ENCODE peak calls at places on chromosome 5, in eight cellular contexts. One of them, this sample, is unnamed. For H3K4me1, the result is how much of the 10 kb centered on the place peaks cover.

GRCh38 chr5:12245429-12245828 is 341.2 kb upstream of the CTNND2 start:
- DNase-seq in sigmoid colon: no peak
- DNase-seq in A549: no peak
- DNase-seq in stomach: no peak
- DNase-seq in HepG2: no peak
- DNase-seq in SK-N-SH: no peak
- DNase-seq in tibial nerve: no peak
- DNase-seq in esophagus muscularis mucosa: no peak
- DNase-seq in this sample: no peak

GRCh38 chr5:54148062-54148461 is 162.3 kb downstream of the ARL15 start:
- DNase-seq in HepG2: no peak
- DNase-seq in A549: no peak
- DNase-seq in sigmoid colon: no peak
- DNase-seq in SK-N-SH: peak
- DNase-seq in esophagus muscularis mucosa: no peak
- DNase-seq in stomach: no peak
- DNase-seq in tibial nerve: no peak
- DNase-seq in this sample: no peak

GRCh38 chr5:34452170-34452828 is 203.8 kb upstream of the RAI14 start:
- DNase-seq in stomach: no peak
- DNase-seq in sigmoid colon: no peak
- DNase-seq in A549: no peak
- DNase-seq in esophagus muscularis mucosa: no peak
- DNase-seq in HepG2: no peak
- DNase-seq in tibial nerve: no peak
- DNase-seq in SK-N-SH: no peak
- DNase-seq in this sample: no peak

GRCh38 chr5:2756764-2757163 is 5.3 kb upstream of the IRX2 start:
- DNase-seq in esophagus muscularis mucosa: peak
- DNase-seq in SK-N-SH: no peak
- DNase-seq in sigmoid colon: no peak
- DNase-seq in stomach: no peak
- DNase-seq in tibial nerve: no peak
- DNase-seq in HepG2: no peak
- DNase-seq in A549: no peak
- DNase-seq in this sample: no peak

GRCh38 chr5:146052780-146053179 is 52.6 kb downstream of the PLAC8L1 start:
- DNase-seq in esophagus muscularis mucosa: no peak
- DNase-seq in SK-N-SH: no peak
- DNase-seq in sigmoid colon: no peak
- DNase-seq in tibial nerve: no peak
- DNase-seq in A549: no peak
- DNase-seq in HepG2: peak
- DNase-seq in stomach: no peak
- DNase-seq in this sample: no peak

GRCh38 chr5:120512068-120512467 is 48.0 kb downstream of the PRR16 start:
- DNase-seq in A549: no peak
- DNase-seq in HepG2: no peak
- DNase-seq in SK-N-SH: no peak
- DNase-seq in esophagus muscularis mucosa: no peak
- DNase-seq in tibial nerve: no peak
- DNase-seq in sigmoid colon: no peak
- DNase-seq in stomach: no peak
- DNase-seq in this sample: no peak

GRCh38 chr5:33641722-33642505 is 201.1 kb downstream of the TARS1 start:
- DNase-seq in tibial nerve: no peak
- DNase-seq in A549: no peak
- DNase-seq in HepG2: no peak
- DNase-seq in SK-N-SH: no peak
- DNase-seq in sigmoid colon: no peak
- DNase-seq in esophagus muscularis mucosa: no peak
- DNase-seq in stomach: no peak
- DNase-seq in this sample: no peak

GRCh38 chr5:135189024-135189423 is 155.0 kb upstream of the PITX1 start:
- DNase-seq in esophagus muscularis mucosa: peak
- DNase-seq in stomach: no peak
- DNase-seq in A549: no peak
- DNase-seq in SK-N-SH: no peak
- DNase-seq in sigmoid colon: no peak
- DNase-seq in tibial nerve: no peak
- DNase-seq in HepG2: no peak
- DNase-seq in this sample: no peak

GRCh38 chr5:68395844-68396523 is 180.4 kb downstream of the PIK3R1 start:
- DNase-seq in esophagus muscularis mucosa: no peak
- DNase-seq in SK-N-SH: no peak
- DNase-seq in A549: peak
- DNase-seq in sigmoid colon: no peak
- DNase-seq in HepG2: peak
- DNase-seq in tibial nerve: no peak
- DNase-seq in stomach: peak
- DNase-seq in this sample: no peak

GRCh38 chr5:43019293-43019614 is 20.9 kb downstream of the ANXA2R start:
- DNase-seq in tibial nerve: no peak
- DNase-seq in stomach: no peak
- DNase-seq in HepG2: no peak
- DNase-seq in A549: no peak
- DNase-seq in esophagus muscularis mucosa: no peak
- DNase-seq in sigmoid colon: no peak
- DNase-seq in SK-N-SH: no peak
- DNase-seq in this sample: no peak

GRCh38 chr5:15249152-15249551 is 250.8 kb upstream of the FBXL7 start:
- DNase-seq in HepG2: no peak
- DNase-seq in stomach: no peak
- DNase-seq in A549: no peak
- DNase-seq in sigmoid colon: no peak
- DNase-seq in esophagus muscularis mucosa: no peak
- DNase-seq in tibial nerve: no peak
- DNase-seq in SK-N-SH: no peak
- DNase-seq in this sample: no peak

GRCh38 chr5:44987026-44987425 is 178.3 kb downstream of the MRPS30 start:
- DNase-seq in stomach: no peak
- DNase-seq in tibial nerve: no peak
- DNase-seq in A549: no peak
- DNase-seq in sigmoid colon: no peak
- DNase-seq in HepG2: no peak
- DNase-seq in esophagus muscularis mucosa: no peak
- DNase-seq in SK-N-SH: no peak
- DNase-seq in this sample: no peak

GRCh38 chr5:7245401-7245800 is 150.5 kb upstream of the ADCY2 start:
- DNase-seq in esophagus muscularis mucosa: no peak
- DNase-seq in sigmoid colon: no peak
- DNase-seq in tibial nerve: no peak
- DNase-seq in SK-N-SH: no peak
- DNase-seq in A549: no peak
- DNase-seq in HepG2: no peak
- DNase-seq in stomach: no peak
- DNase-seq in this sample: no peak

GRCh38 chr5:114387433-114387832 is 25.6 kb downstream of the KCNN2 start:
- DNase-seq in SK-N-SH: no peak
- DNase-seq in sigmoid colon: no peak
- DNase-seq in esophagus muscularis mucosa: no peak
- DNase-seq in A549: no peak
- DNase-seq in stomach: no peak
- DNase-seq in tibial nerve: no peak
- DNase-seq in HepG2: no peak
- DNase-seq in this sample: no peak

DNA sequence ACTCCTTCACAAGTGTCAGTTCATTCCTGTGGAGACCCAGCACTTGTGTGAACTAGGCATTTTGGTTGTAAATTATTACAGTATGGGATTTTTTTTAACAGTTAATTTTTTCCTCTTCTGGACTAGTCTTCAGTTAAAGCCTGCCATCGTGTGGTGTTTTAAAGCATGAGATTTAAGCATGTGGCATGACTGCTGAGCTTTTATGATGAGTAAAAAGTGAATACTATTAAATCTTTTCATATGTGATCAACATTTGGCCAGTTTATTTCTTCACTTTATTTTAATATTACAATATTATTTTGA is 25.0 kb downstream of the LMNB1 start:
- DNase-seq in tibial nerve: no peak
- DNase-seq in SK-N-SH: peak
- DNase-seq in A549: peak
- DNase-seq in HepG2: peak
- DNase-seq in stomach: no peak
- DNase-seq in esophagus muscularis mucosa: no peak
- DNase-seq in sigmoid colon: no peak
- DNase-seq in this sample: no peak
- TF ChIP-seq CTCF in tibial nerve: no peak
- TF ChIP-seq CTCF in SK-N-SH: peak
- TF ChIP-seq CTCF in A549: peak
- TF ChIP-seq CTCF in HepG2: peak
- TF ChIP-seq CTCF in stomach: no peak
- TF ChIP-seq CTCF in esophagus muscularis mucosa: no peak
- TF ChIP-seq CTCF in sigmoid colon: no peak
- TF ChIP-seq CTCF in this sample: peak

GRCh38 chr5:78509145-78509865 is 139.3 kb downstream of the LHFPL2 start:
- DNase-seq in A549: no peak
- DNase-seq in SK-N-SH: no peak
- DNase-seq in sigmoid colon: no peak
- DNase-seq in HepG2: no peak
- DNase-seq in esophagus muscularis mucosa: no peak
- DNase-seq in stomach: no peak
- DNase-seq in tibial nerve: no peak
- DNase-seq in this sample: no peak
- H3K4me1 ChIP-seq in A549: under half
- H3K4me1 ChIP-seq in SK-N-SH: under half
- H3K4me1 ChIP-seq in sigmoid colon: half or more
- H3K4me1 ChIP-seq in HepG2: under half
- H3K4me1 ChIP-seq in esophagus muscularis mucosa: half or more
- H3K4me1 ChIP-seq in stomach: under half
- H3K4me1 ChIP-seq in tibial nerve: under half
- H3K4me1 ChIP-seq in this sample: under half

DNA sequence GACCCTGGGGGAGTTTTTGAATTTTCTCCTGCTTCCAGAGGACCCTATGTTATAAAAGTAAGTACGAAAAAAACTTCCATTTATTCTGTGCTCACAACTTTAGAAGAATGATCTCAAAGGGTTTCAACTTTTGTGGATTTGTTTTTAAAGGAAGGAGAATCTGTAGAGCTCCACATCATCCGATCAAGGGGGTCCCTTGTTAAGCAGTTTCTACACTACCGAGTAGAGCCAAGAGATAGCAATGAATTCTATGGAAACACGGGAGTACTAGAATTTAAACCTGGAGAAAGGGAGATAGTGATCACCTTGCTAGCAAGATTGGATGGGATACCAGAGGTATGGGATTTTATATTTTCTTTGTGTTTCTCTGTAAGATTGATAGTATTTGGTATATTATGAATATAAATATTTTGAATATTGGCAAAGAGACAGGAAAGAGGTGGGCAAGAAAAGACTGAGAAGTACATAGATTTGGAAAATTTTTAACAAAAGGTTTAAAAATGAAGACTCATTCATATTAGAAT is 84.2 kb downstream of the ADGRV1 start:
- DNase-seq in stomach: no peak
- DNase-seq in HepG2: no peak
- DNase-seq in SK-N-SH: no peak
- DNase-seq in A549: no peak
- DNase-seq in tibial nerve: no peak
- DNase-seq in sigmoid colon: no peak
- DNase-seq in esophagus muscularis mucosa: no peak
- DNase-seq in this sample: no peak
- TF ChIP-seq EP300 in stomach: no peak
- TF ChIP-seq EP300 in HepG2: no peak
- TF ChIP-seq EP300 in SK-N-SH: no peak
- TF ChIP-seq EP300 in A549: no peak
- TF ChIP-seq EP300 in tibial nerve: no peak
- TF ChIP-seq EP300 in sigmoid colon: no peak
- TF ChIP-seq EP300 in esophagus muscularis mucosa: no peak
- TF ChIP-seq EP300 in this sample: no peak

GRCh38 chr5:55913396-55914140 is 62.4 kb downstream of the IL31RA start:
- DNase-seq in SK-N-SH: no peak
- DNase-seq in HepG2: no peak
- DNase-seq in esophagus muscularis mucosa: no peak
- DNase-seq in stomach: no peak
- DNase-seq in A549: no peak
- DNase-seq in sigmoid colon: no peak
- DNase-seq in tibial nerve: no peak
- DNase-seq in this sample: no peak
- TF ChIP-seq CTCF in SK-N-SH: no peak
- TF ChIP-seq CTCF in HepG2: no peak
- TF ChIP-seq CTCF in esophagus muscularis mucosa: no peak
- TF ChIP-seq CTCF in stomach: no peak
- TF ChIP-seq CTCF in A549: no peak
- TF ChIP-seq CTCF in sigmoid colon: no peak
- TF ChIP-seq CTCF in tibial nerve: no peak
- TF ChIP-seq CTCF in this sample: no peak

DNA sequence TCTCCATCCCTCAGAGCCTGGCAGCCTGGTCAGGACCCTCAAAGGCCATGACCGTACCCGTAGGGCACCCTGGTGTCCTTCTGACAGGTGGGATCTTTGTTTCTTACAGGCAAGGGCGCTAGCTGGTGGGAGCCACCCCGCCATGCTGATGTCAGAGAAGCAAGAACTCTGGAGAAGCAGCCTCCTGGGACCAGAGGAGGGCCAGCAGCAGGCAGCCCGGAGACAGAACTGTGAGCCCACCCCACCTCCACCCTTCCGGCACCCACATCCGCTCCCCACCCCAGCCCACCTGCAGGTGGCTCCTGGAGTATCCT is 42.2 kb upstream of the IL17B start:
- DNase-seq in stomach: no peak
- DNase-seq in A549: no peak
- DNase-seq in HepG2: no peak
- DNase-seq in sigmoid colon: no peak
- DNase-seq in tibial nerve: no peak
- DNase-seq in SK-N-SH: no peak
- DNase-seq in esophagus muscularis mucosa: no peak
- DNase-seq in this sample: no peak
- H3K4me1 ChIP-seq in stomach: under half
- H3K4me1 ChIP-seq in A549: under half
- H3K4me1 ChIP-seq in HepG2: half or more
- H3K4me1 ChIP-seq in sigmoid colon: half or more
- H3K4me1 ChIP-seq in tibial nerve: under half
- H3K4me1 ChIP-seq in SK-N-SH: half or more
- H3K4me1 ChIP-seq in esophagus muscularis mucosa: half or more
- H3K4me1 ChIP-seq in this sample: under half

DNA sequence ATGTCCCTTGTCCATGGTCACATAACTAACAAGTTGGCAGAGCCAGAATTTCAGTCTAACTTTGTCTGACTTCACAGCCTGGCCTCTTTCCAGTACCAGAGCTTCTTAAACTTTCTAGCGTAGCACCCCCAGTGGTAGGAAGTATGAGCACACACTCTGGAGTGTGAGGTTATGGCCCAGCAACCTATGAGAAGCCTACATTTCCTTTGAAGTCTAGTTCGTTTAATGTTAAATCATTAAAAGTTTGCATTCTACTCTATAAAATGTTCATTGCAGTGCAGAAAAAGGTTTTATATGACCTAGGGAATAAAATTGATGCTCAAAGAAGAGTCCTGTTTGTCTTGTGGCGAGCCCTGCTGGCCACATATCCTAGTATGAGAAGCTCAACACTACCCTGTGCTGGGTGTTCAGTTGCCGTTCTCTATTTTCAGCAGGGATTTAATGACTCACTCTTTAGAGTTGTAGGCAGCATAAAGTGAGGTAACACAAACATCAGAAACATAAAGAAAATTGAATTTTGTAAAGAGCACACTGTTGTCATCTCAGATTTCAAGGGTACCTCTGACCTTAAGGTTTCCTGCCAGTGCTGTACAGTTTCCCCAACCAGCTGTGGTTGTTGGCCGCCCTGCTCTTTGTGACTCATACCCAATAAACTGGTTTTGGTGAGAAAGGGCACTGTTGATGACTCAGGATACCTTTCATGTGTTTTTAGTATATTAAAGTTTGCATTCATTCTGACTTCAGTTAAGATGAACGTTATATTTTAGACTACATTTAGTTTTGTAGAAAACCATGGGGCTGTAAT is 14.3 kb downstream of the MCCC2 start:
- DNase-seq in esophagus muscularis mucosa: no peak
- DNase-seq in tibial nerve: no peak
- DNase-seq in A549: peak
- DNase-seq in stomach: peak
- DNase-seq in HepG2: peak
- DNase-seq in sigmoid colon: no peak
- DNase-seq in SK-N-SH: peak
- DNase-seq in this sample: no peak
- TF ChIP-seq EP300 in esophagus muscularis mucosa: no peak
- TF ChIP-seq EP300 in tibial nerve: no peak
- TF ChIP-seq EP300 in A549: peak
- TF ChIP-seq EP300 in stomach: no peak
- TF ChIP-seq EP300 in HepG2: no peak
- TF ChIP-seq EP300 in sigmoid colon: no peak
- TF ChIP-seq EP300 in SK-N-SH: no peak
- TF ChIP-seq EP300 in this sample: no peak

This sample was measured in suprapubic skin.